ENCODE peak calls at places on chromosomes 3 and 15, in nine cellular contexts. X, J, F, H, A, I, W, L and D are unnamed samples.

GRCh38 chr3:193572426-193572908 is 17.8 kb upstream of the ATP13A4 start:
- DNase-seq in W (no peak), H (peak; percentile 15), L (no peak), F (peak; percentile 68), J (peak; percentile 63), A (peak; percentile 45), I (peak; percentile 67), X (peak; percentile 24), D (no peak)

GRCh38 chr3:154090116-154090420 is 31.1 kb upstream of the ARHGEF26 start:
- DNase-seq in F (no peak), A (no peak), H (no peak), W (no peak), L (no peak), J (no peak), X (no peak), I (no peak), D (no peak)

GRCh38 chr15:52790166-52790708 is at the start of gene ONECUT1:
- DNase-seq in X (peak; percentile 48), L (no peak), I (no peak), F (peak; percentile 84), J (peak; percentile 94), A (no peak), H (no peak), W (peak; percentile 35), D (no peak)

GRCh38 chr15:40421246-40422157 is 15.9 kb downstream of the IVD start:
- DNase-seq in F (peak; percentile 92), I (peak; percentile 85), L (no peak), A (no peak), H (no peak), W (peak; percentile 63), X (peak; percentile 81), J (peak; percentile 89), D (no peak)

GRCh38 chr15:73001840-73002239 is 50.4 kb upstream of the NEO1 start:
- DNase-seq in W (no peak), A (no peak), H (no peak), F (no peak), L (no peak), X (no peak), J (no peak), I (no peak), D (no peak)

GRCh38 chr15:48433226-48433886 is 102.1 kb downstream of the DUT start:
- DNase-seq in I (no peak), X (no peak), J (no peak), A (no peak), L (no peak), W (no peak), H (no peak), F (no peak), D (no peak)

GRCh38 chr3:72062017-72062416 is 277.1 kb upstream of the PROK2 start:
- DNase-seq in H (no peak), I (no peak), W (no peak), A (no peak), L (no peak), X (no peak), J (no peak), F (no peak), D (no peak)

GRCh38 chr3:139202226-139202958 is 141.4 kb upstream of the MRPS22 start:
- DNase-seq in I (no peak), L (no peak), X (no peak), J (peak; percentile 15), H (no peak), F (peak; percentile 70), W (no peak), A (no peak), D (no peak)

GRCh38 chr3:194447657-194448056 is 39.1 kb downstream of the ATP13A3 start:
- DNase-seq in W (no peak), L (no peak), J (no peak), I (no peak), A (no peak), F (no peak), X (no peak), H (no peak), D (no peak)

GRCh38 chr15:90930861-90931629 is 1.3 kb downstream of the HDDC3 start:
- DNase-seq in X (no peak), H (no peak), I (peak; percentile 68), F (no peak), W (no peak), J (peak; percentile 16), A (no peak), L (no peak), D (no peak)

GRCh38 chr3:32945136-32945535 is 6.3 kb upstream of the CCR4 start:
- DNase-seq in F (no peak), X (no peak), J (no peak), L (peak; percentile 8), I (no peak), H (no peak), W (no peak), A (no peak), D (no peak)

GRCh38 chr3:117059054-117059989 is 349.7 kb downstream of the TUSC7 start:
- DNase-seq in L (no peak), A (no peak), F (no peak), J (peak; percentile 17), H (no peak), W (no peak), X (no peak), I (no peak), D (no peak)

GRCh38 chr3:134722899-134723484 is 72.1 kb upstream of the EPHB1 start:
- DNase-seq in A (no peak), F (no peak), X (no peak), I (no peak), L (no peak), H (no peak), W (no peak), J (no peak), D (no peak)

GRCh38 chr15:52154896-52155865 is 36.0 kb downstream of the GNB5 start:
- DNase-seq in H (no peak), F (no peak), L (no peak), I (no peak), X (no peak), W (no peak), A (no peak), J (no peak), D (no peak)

GRCh38 chr3:113212845-113213375 is 1.6 kb downstream of the BOC start:
- DNase-seq in F (no peak), A (no peak), X (no peak), J (no peak), I (no peak), W (no peak), L (no peak), H (no peak), D (no peak)

GRCh38 chr15:78224024-78224413 is 10.3 kb downstream of the ACSBG1 start:
- DNase-seq in A (no peak), L (no peak), W (no peak), F (no peak), X (no peak), H (no peak), I (no peak), J (no peak), D (no peak)

GRCh38 chr15:84702961-84703482 is 12.9 kb downstream of the SEC11A start:
- DNase-seq in X (no peak), I (peak; percentile 86), A (peak; percentile 53), W (no peak), F (no peak), J (no peak), L (no peak), H (no peak), D (no peak)

GRCh38 chr3:36707623-36708409 is 56.5 kb downstream of the DCLK3 start:
- DNase-seq in L (no peak), F (no peak), H (peak; percentile 4), J (no peak), W (no peak), A (no peak), I (no peak), X (no peak), D (no peak)

GRCh38 chr3:184377882-184378445 is at the start of gene THPO:
- DNase-seq in F (no peak), J (no peak), W (no peak), X (no peak), H (no peak), A (no peak), L (no peak), I (peak; percentile 64), D (no peak)

GRCh38 chr3:69205385-69205784 is 83.0 kb upstream of the LMOD3 start:
- DNase-seq in L (no peak), X (no peak), H (no peak), J (no peak), A (no peak), F (no peak), W (no peak), I (no peak), D (no peak)

GRCh38 chr3:72336821-72337479 is 511.3 kb downstream of the SHQ1 start:
- DNase-seq in J (peak; percentile 56), L (no peak), A (peak; percentile 87), F (peak; percentile 63), I (peak; percentile 95), X (no peak), H (no peak), W (no peak), D (peak; percentile 32)

GRCh38 chr15:51801391-51801835 is 28.0 kb upstream of the TMOD3 start:
- DNase-seq in W (no peak), A (no peak), L (no peak), X (no peak), H (no peak), J (peak; percentile 37), F (peak; percentile 58), I (no peak), D (no peak)

GRCh38 chr15:56460046-56460445 is 4.9 kb downstream of the MNS1 start:
- DNase-seq in A (no peak), I (no peak), W (no peak), F (no peak), J (no peak), X (no peak), L (no peak), H (no peak), D (no peak)

GRCh38 chr15:85746641-85747040 is 48.1 kb downstream of the KLHL25 start:
- DNase-seq in W (no peak), H (no peak), I (peak; percentile 51), L (no peak), F (no peak), A (no peak), J (no peak), X (no peak), D (no peak)

GRCh38 chr3:184788751-184789150 is 23.2 kb upstream of the VPS8 start:
- DNase-seq in H (no peak), J (no peak), L (no peak), A (no peak), X (no peak), I (no peak), W (no peak), F (peak; percentile 46), D (no peak)

GRCh38 chr3:171183042-171183441 is 156.5 kb upstream of the SLC2A2 start:
- DNase-seq in I (no peak), L (no peak), H (no peak), A (no peak), X (no peak), F (no peak), J (no peak), W (no peak), D (no peak)

GRCh38 chr3:145246291-145246690 is 914.7 kb downstream of the PLOD2 start:
- DNase-seq in F (no peak), X (no peak), I (no peak), W (no peak), J (no peak), L (no peak), H (no peak), A (no peak), D (no peak)

GRCh38 chr3:29932662-29933316 is 651.9 kb downstream of the RBMS3 start:
- DNase-seq in H (no peak), A (no peak), F (no peak), J (no peak), L (no peak), I (no peak), W (no peak), X (no peak), D (no peak)

GRCh38 chr3:7682822-7683229 is 818.8 kb upstream of the LMCD1 start:
- DNase-seq in W (no peak), L (peak; percentile 85), X (no peak), I (no peak), J (no peak), H (no peak), F (peak; percentile 23), A (peak; percentile 59), D (no peak)

GRCh38 chr15:50202003-50202402 is 20.0 kb downstream of the SLC27A2 start:
- DNase-seq in L (no peak), H (no peak), I (no peak), A (no peak), W (no peak), J (no peak), X (no peak), F (no peak), D (no peak)